ENCODE peak calls at places on chromosomes 4 and X, in five cellular contexts. B is neuronal stem cell, F is IMR-90, K is mesenchymal stem cell, J is mesendoderm. S is an unnamed sample.

GRCh38 chr4:138401330-138401729 is 159.2 kb upstream of the SLC7A11 start:
- DNase-seq in B (no peak), F (no peak), K (peak; percentile 19), J (no peak), S (no peak)

GRCh38 chr4:56654238-56654632 is 26.9 kb downstream of the HOPX start:
- DNase-seq in B (no peak), F (no peak), K (no peak), J (no peak), S (no peak)

GRCh38 chr4:168541608-168541953 is 44.7 kb downstream of the PALLD start:
- DNase-seq in B (no peak), F (peak; percentile 70), K (no peak), J (no peak), S (no peak)

GRCh38 chr4:126548890-126549289 is 1083.9 kb upstream of the INTU start:
- DNase-seq in B (no peak), F (no peak), K (no peak), J (no peak), S (no peak)

GRCh38 chrX:125492439-125492838 is 172.8 kb downstream of the TEX13C start:
- DNase-seq in B (no peak), F (no peak), K (no peak), J (peak; percentile 58), S (no peak)

GRCh38 chr4:151955721-151956340 is 195.0 kb upstream of the GATB start:
- DNase-seq in B (no peak), F (peak; percentile 54), K (peak; percentile 39), J (peak; percentile 42), S (no peak)

GRCh38 chr4:159983080-159983479 is 880.2 kb downstream of the RAPGEF2 start:
- DNase-seq in B (no peak), F (no peak), K (no peak), J (no peak), S (no peak)

GRCh38 chrX:110966046-110966445 is 129.9 kb upstream of the PAK3 start:
- DNase-seq in B (no peak), F (no peak), K (no peak), J (no peak), S (no peak)

GRCh38 chr4:123790681-123791080 is 394.1 kb downstream of the SPRY1 start:
- DNase-seq in B (no peak), F (peak; percentile 31), K (no peak), J (no peak), S (no peak)

GRCh38 chr4:113153529-113154101 is 104.2 kb downstream of the ANK2 start:
- DNase-seq in B (no peak), F (no peak), K (no peak), J (no peak), S (no peak)

GRCh38 chr4:70754990-70755688 is 33.4 kb downstream of the RUFY3 start:
- DNase-seq in B (no peak), F (no peak), K (no peak), J (no peak), S (no peak)

GRCh38 chr4:61886180-61886579 is 686.1 kb downstream of the ADGRL3 start:
- DNase-seq in B (no peak), F (no peak), K (no peak), J (no peak), S (no peak)

GRCh38 chrX:68895339-68896250 is 66.8 kb downstream of the EFNB1 start:
- DNase-seq in B (no peak), F (peak; percentile 42), K (peak; percentile 76), J (peak; percentile 53), S (no peak)

GRCh38 chr4:97374526-97374925 is 768.8 kb downstream of the STPG2 start:
- DNase-seq in B (no peak), F (no peak), K (no peak), J (peak; percentile 52), S (no peak)

GRCh38 chr4:173252024-173252935 is 81.9 kb downstream of the HMGB2 start:
- DNase-seq in B (no peak), F (peak; percentile 100), K (peak; percentile 94), J (peak; percentile 55), S (no peak)

GRCh38 chr4:85697864-85698263 is 222.9 kb downstream of the ARHGAP24 start:
- DNase-seq in B (no peak), F (no peak), K (no peak), J (no peak), S (no peak)

GRCh38 chr4:144701683-144702233 is 55.8 kb downstream of the HHIP start:
- DNase-seq in B (no peak), F (no peak), K (peak; percentile 24), J (no peak), S (no peak)

DNA sequence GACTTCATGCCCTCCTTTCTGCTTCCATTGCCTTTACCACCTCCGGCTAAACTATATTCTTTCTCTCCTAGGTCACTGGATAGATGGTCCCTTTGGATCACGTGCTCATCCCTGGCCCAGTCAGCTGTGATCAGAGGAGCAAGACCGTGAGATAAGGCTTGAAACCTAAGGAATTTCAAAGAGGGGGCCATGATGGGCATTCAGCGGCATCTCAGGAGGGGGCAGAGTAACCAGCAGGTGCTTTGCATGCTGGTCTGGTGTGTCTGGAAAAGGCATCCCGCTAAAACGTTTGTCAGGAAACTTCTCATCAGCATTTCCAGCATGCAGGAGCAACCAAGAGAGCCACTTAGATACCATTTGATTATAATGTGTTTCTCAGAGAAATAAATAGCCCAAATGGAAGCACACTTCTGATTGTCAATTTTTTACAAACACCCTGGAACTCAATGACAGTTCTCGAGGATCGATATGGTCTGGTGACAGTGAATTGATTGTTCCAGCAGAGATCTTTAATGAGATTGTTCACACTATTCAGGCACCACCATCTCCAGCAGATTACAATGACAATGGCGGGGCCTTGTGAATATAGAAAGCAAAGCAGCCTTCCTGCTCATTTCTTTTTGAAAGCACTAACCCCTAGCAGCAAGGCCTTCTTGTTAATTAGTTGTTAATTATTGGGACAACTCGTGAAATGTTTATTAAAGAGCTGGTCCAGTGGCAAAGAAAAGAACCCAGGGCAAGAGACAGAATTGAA is 327.1 kb downstream of the PTTG2 start:
- DNase-seq in B (no peak), F (no peak), K (no peak), J (peak; percentile 21), S (no peak)
- H2BK15ac ChIP-seq in B (no peak overlapping the region), F (no peak overlapping the region), K (no peak overlapping the region), J (no peak overlapping the region), S (no peak overlapping the region)

DNA sequence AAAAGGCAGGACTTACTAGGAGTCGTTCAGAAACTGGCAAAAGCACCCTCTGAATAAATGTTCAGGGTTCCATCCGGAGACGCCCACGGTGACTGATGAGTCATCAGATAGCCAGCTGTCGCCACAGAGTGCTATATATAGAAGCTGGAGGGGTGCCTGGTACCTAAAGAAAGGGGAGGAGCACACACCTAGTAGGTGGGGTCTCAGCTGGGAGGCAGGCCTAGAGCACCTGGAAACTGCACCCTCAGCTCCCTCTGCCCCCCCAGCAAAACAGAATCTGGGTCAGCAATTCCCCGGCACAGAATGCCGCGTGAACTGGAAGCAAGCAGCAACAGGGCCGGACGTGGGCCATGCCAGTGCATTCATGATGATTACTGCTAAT is 242.0 kb downstream of the BCOR start:
- DNase-seq in B (no peak), F (peak; percentile 43), K (peak; percentile 53), J (peak; percentile 65), S (peak; percentile 76)
- H2BK15ac ChIP-seq in B (no peak overlapping the region), F (no peak overlapping the region), K (no peak overlapping the region), J (no peak overlapping the region), S (no peak overlapping the region)

GRCh38 chr4:4864940-4865704 is 5.7 kb downstream of the MSX1 start:
- DNase-seq in B (no peak), F (no peak), K (no peak), J (peak; percentile 50), S (no peak)
- H2BK15ac ChIP-seq in B (no peak overlapping the region), F (no peak overlapping the region), K (no peak overlapping the region), J (no peak overlapping the region), S (no peak overlapping the region)

GRCh38 chrX:23578079-23578478 is 89.2 kb upstream of the PRDX4 start:
- DNase-seq in B (no peak), F (no peak), K (no peak), J (no peak), S (no peak)
- H2BK15ac ChIP-seq in B (no peak overlapping the region), F (no peak overlapping the region), K (no peak overlapping the region), J (no peak overlapping the region), S (no peak overlapping the region)